ENCODE peak calls at places on chromosomes 4 and X, in five cellular contexts. X is neuronal stem cell, Q is mesenchymal stem cell, J is H1, U is trophoblast cell. H is an unnamed sample.

GRCh38 chr4:80112236-80112635 is 39.2 kb upstream of the ANTXR2 start:
- DNase-seq in J (no peak), X (no peak), Q (no peak), U (no peak), H (no peak)

GRCh38 chr4:177064116-177064515 is 245.6 kb upstream of the NEIL3 start:
- DNase-seq in X (no peak), U (no peak), Q (no peak), J (no peak), H (no peak)

GRCh38 chrX:9860826-9861225 is 74.6 kb downstream of the SHROOM2 start:
- DNase-seq in X (no peak), J (no peak), U (peak; percentile 45), Q (no peak), H (no peak)

GRCh38 chr4:47642985-47643745 is 158.1 kb downstream of the ATP10D start:
- DNase-seq in X (no peak), J (no peak), Q (peak; percentile 23), U (no peak), H (no peak)

GRCh38 chrX:66638591-66639500 is at the start of gene EDA2R:
- DNase-seq in Q (peak; percentile 81), X (peak; percentile 71), U (peak; percentile 44), J (peak; percentile 47), H (peak; percentile 78)

GRCh38 chr4:37873383-37873782 is 17.5 kb upstream of the TBC1D1 start:
- DNase-seq in X (no peak), U (no peak), J (no peak), Q (peak; percentile 51), H (no peak)

GRCh38 chrX:70421618-70422017 is 1.5 kb upstream of the GDPD2 start:
- DNase-seq in U (no peak), J (peak; percentile 49), X (no peak), Q (no peak), H (peak; percentile 64)

GRCh38 chr4:142614621-142615323 is 231.3 kb downstream of the INPP4B start:
- DNase-seq in U (no peak), Q (no peak), X (no peak), J (no peak), H (no peak)

GRCh38 chrX:6052111-6052745 is 176.4 kb downstream of the NLGN4X start:
- DNase-seq in X (no peak), J (no peak), Q (no peak), U (no peak), H (no peak)

GRCh38 chrX:52426810-52427209 is 58.0 kb downstream of the XAGE2 start:
- DNase-seq in J (no peak), X (no peak), U (no peak), Q (no peak), H (no peak)

GRCh38 chr4:165360041-165360782 is 18.6 kb upstream of the CPE start:
- DNase-seq in X (no peak), Q (no peak), U (no peak), J (no peak), H (no peak)

GRCh38 chr4:189069782-189070181 is 870.9 kb upstream of the FRG1 start:
- DNase-seq in Q (no peak), X (no peak), U (no peak), J (no peak), H (no peak)

GRCh38 chr4:35461931-35462659 is 782.2 kb downstream of the ARAP2 start:
- DNase-seq in Q (no peak), J (no peak), U (no peak), X (no peak), H (peak; percentile 50)

GRCh38 chr4:164304240-164304639 is 449.7 kb upstream of the SMIM31 start:
- DNase-seq in X (no peak), Q (no peak), U (no peak), J (no peak), H (no peak)

GRCh38 chr4:86898562-86898961 is 6.3 kb upstream of the C4orf36 start:
- DNase-seq in Q (no peak), U (peak; percentile 32), X (no peak), J (no peak), H (peak; percentile 42)

GRCh38 chrX:45479835-45480422 is 279.3 kb upstream of the DIPK2B start:
- DNase-seq in U (peak; percentile 48), X (no peak), Q (peak; percentile 82), J (no peak), H (no peak)

GRCh38 chr4:153067376-153067775 is 131.3 kb downstream of the FHDC1 start:
- DNase-seq in U (no peak), Q (peak; percentile 78), X (no peak), J (no peak), H (no peak)

GRCh38 chr4:82739292-82740190 is 59.1 kb downstream of the SCD5 start:
- DNase-seq in X (peak; percentile 53), U (peak; percentile 87), J (peak; percentile 97), Q (peak; percentile 64), H (peak; percentile 90)

GRCh38 chr4:152363904-152364303 is 172.0 kb downstream of the FBXW7 start:
- DNase-seq in J (no peak), U (no peak), X (no peak), Q (no peak), H (no peak)

GRCh38 chr4:93199492-93199891 is 629.1 kb upstream of the ATOH1 start:
- DNase-seq in U (peak; percentile 9), Q (peak; percentile 52), X (peak; percentile 52), J (no peak), H (peak; percentile 55)

GRCh38 chr4:79603681-79604080 is 195.7 kb upstream of the GK2 start:
- DNase-seq in J (no peak), Q (no peak), U (no peak), X (no peak), H (no peak)

GRCh38 chr4:118974758-118975157 is 86.1 kb downstream of the SYNPO2 start:
- DNase-seq in U (no peak), Q (no peak), J (no peak), X (no peak), H (no peak)

GRCh38 chr4:101238706-101239105 is 108.6 kb downstream of the PPP3CA start:
- DNase-seq in J (no peak), U (no peak), Q (peak; percentile 61), X (no peak), H (no peak)

GRCh38 chrX:155334486-155335316 is at the start of gene CLIC2:
- DNase-seq in X (no peak), Q (peak; percentile 67), U (no peak), J (no peak), H (no peak)

GRCh38 chr4:147157860-147158701 is 212.4 kb upstream of the TTC29 start:
- DNase-seq in J (peak; percentile 75), Q (peak; percentile 44), U (no peak), X (peak; percentile 49), H (peak; percentile 68)

GRCh38 chr4:86099348-86099747 is 260.5 kb downstream of the MAPK10 start:
- DNase-seq in X (no peak), J (no peak), Q (no peak), U (no peak), H (peak; percentile 40)

GRCh38 chr4:8260656-8261111 is 8.9 kb upstream of the HTRA3 start:
- DNase-seq in Q (peak; percentile 95), J (no peak), U (peak; percentile 78), X (no peak), H (no peak)

GRCh38 chr4:174749091-174749490 is 80.0 kb downstream of the GLRA3 start:
- DNase-seq in Q (no peak), X (no peak), U (no peak), J (no peak), H (no peak)
- H2BK12ac ChIP-seq in Q (no peak overlapping the region), X (no peak overlapping the region), U (no peak overlapping the region), J (no peak overlapping the region), H (no peak overlapping the region)

GRCh38 chrX:108245462-108245861 is 153.9 kb downstream of the ATG4A start:
- DNase-seq in U (no peak), J (no peak), Q (no peak), X (no peak), H (no peak)
- H2BK12ac ChIP-seq in U (no peak overlapping the region), J (no peak overlapping the region), Q (no peak overlapping the region), X (no peak overlapping the region), H (no peak overlapping the region)

GRCh38 chr4:5051692-5052423 is 578 bp downstream of the STK32B start:
- DNase-seq in Q (peak; percentile 53), X (peak; percentile 3), U (no peak), J (peak; percentile 83), H (peak; percentile 56)

GRCh38 chr4:5050520-5050955 is 742 bp upstream of the STK32B start:
- DNase-seq in U (peak; percentile 35), J (peak; percentile 82), X (peak; percentile 68), Q (peak; percentile 86), H (peak; percentile 87)

GRCh38 chr4:5052726-5053425 is 1.6 kb downstream of the STK32B start:
- DNase-seq in J (no peak), U (no peak), X (no peak), Q (peak; percentile 21), H (no peak)

GRCh38 chr4:5051210-5051691 is at the start of gene STK32B:
- DNase-seq in X (peak; percentile 57), U (no peak), Q (peak; percentile 86), J (peak; percentile 81), H (peak; percentile 77)

DNA sequence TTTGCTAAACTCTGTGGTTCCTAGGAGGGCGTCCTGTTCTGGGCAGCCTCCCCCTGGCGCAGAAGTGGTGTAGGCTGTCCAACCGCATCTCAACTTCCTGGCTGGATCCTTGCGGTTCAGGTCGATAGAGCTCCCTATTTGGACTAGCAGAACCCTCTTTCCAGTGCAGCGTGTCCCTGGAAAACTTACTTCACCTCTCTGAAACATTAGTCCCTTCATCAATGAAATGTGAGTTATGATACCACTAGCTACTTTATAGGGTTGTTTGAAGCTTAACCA is 1.1 kb downstream of the STK32B start:
- DNase-seq in Q (no peak), X (no peak), U (no peak), J (no peak), H (no peak)
- H2BK12ac ChIP-seq in Q (no peak overlapping the region), X (no peak overlapping the region), U (no peak overlapping the region), J (peak overlapping the region; percentile 7), H (no peak overlapping the region)

DNA sequence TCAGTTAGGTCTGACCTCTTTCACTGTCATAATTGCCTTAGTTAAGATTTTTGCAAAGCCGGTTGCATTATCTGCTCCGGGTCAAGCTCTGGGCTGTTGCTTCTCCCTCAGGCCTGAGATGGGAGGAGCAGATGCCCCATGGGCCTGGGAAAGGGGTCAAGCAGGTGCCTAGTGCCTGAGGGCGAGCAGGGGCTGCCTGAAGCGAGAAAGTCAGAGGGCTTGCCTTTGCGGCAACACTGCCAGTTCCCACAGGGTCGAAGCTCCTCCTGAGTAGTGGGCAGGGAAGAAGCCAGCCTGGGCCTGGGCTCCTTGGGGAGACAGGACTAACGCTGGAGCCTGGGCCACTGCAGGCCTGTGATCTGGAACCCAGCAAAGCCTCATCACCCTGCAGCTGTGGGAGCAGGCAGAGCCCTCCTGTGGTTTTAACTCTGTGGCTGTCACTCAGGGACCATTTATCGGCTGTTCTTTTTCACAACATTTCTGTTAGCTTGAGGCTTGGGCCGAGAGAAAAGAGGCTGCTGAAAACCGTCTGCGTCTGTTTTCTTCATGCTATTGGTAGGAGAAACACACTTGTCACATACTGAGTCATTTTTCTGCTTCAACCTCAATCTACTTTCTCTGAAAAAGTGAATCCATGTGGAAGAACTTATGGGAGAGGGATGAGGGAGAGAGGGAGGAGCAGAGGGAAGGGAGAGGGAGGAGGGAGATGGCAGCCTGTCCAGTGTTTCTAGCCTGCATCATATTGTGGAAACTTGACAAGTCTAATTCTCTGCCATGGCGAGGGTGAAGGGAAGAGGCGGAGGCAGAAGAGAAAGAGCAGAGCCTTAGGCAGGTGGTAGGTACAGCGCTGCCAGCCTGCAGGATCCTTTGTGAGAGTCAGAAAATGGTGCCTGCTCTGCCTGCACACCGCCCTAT is 68.4 kb downstream of the RHOH start:
- DNase-seq in U (peak; percentile 75), X (no peak), J (no peak), Q (peak; percentile 74), H (no peak)
- H2BK12ac ChIP-seq in U (peak overlapping the region; percentile 95), X (no peak overlapping the region), J (no peak overlapping the region), Q (no peak overlapping the region), H (no peak overlapping the region)

GRCh38 chrX:53654378-53654777 is 32.1 kb downstream of the HUWE1 start:
- DNase-seq in X (no peak), J (no peak), U (no peak), Q (no peak), H (no peak)

GRCh38 chrX:53659039-53659438 is 27.5 kb downstream of the HUWE1 start:
- DNase-seq in Q (no peak), X (no peak), J (no peak), U (no peak), H (no peak)

GRCh38 chrX:53656845-53657244 is 29.7 kb downstream of the HUWE1 start:
- DNase-seq in U (no peak), J (no peak), X (no peak), Q (no peak), H (no peak)
- H2BK12ac ChIP-seq in U (no peak overlapping the region), J (no peak overlapping the region), X (no peak overlapping the region), Q (no peak overlapping the region), H (no peak overlapping the region)

H was measured in H9.